ENCODE peak calls at places on chromosomes 7 and 10, in seven cellular contexts. S is HL-60, F is GM23338, J is endothelial cell of umbilical vein, I is SK-N-SH, K is prostate gland, C is stomach. L is an unnamed sample.

GRCh38 chr7:120052884-120053382 is 220.0 kb upstream of the KCND2 start:
- DNase-seq in I (no peak), J (peak), K (no peak), F (no peak), C (no peak), S (peak), L (peak)

GRCh38 chr10:133391761-133392518 is 2.0 kb upstream of the MTG1 start:
- DNase-seq in F (no peak), C (peak), K (no peak), J (no peak), I (no peak), S (no peak), L (peak)

GRCh38 chr7:69219381-69219780 is 378.9 kb upstream of the AUTS2 start:
- DNase-seq in I (no peak), S (no peak), F (no peak), C (no peak), K (no peak), J (no peak), L (peak)

GRCh38 chr10:129769381-129770116 is 194.5 kb downstream of the EBF3 start:
- DNase-seq in J (no peak), C (peak), K (no peak), I (no peak), S (peak), F (no peak), L (peak)

GRCh38 chr10:6518791-6519430 is 61.2 kb downstream of the PRKCQ start:
- DNase-seq in I (no peak), C (no peak), K (no peak), F (no peak), J (no peak), S (no peak), L (no peak)

GRCh38 chr10:95547197-95547596 is 14.0 kb downstream of the SORBS1 start:
- DNase-seq in K (no peak), S (no peak), F (no peak), J (no peak), C (no peak), I (no peak), L (no peak)

GRCh38 chr7:3464900-3465622 is 164.0 kb downstream of the SDK1 start:
- DNase-seq in S (no peak), F (no peak), K (no peak), I (no peak), C (no peak), J (no peak), L (no peak)

GRCh38 chr7:46352335-46352954 is 431.4 kb upstream of the IGFBP3 start:
- DNase-seq in S (peak), F (peak), J (peak), I (peak), C (no peak), K (peak), L (no peak)

GRCh38 chr10:77842652-77843212 is 83.8 kb downstream of the DLG5 start:
- DNase-seq in S (no peak), K (no peak), F (no peak), J (no peak), I (peak), C (no peak), L (no peak)

GRCh38 chr7:48168159-48168558 is 3.1 kb upstream of the ABCA13 start:
- DNase-seq in I (no peak), J (peak), C (no peak), F (no peak), S (peak), K (no peak), L (no peak)

GRCh38 chr7:108222236-108222892 is 92.2 kb upstream of the LAMB4 start:
- DNase-seq in I (no peak), S (no peak), J (peak), F (peak), C (no peak), K (no peak), L (no peak)

GRCh38 chr10:77165445-77166316 is 471.9 kb downstream of the KCNMA1 start:
- DNase-seq in K (peak), J (peak), I (peak), S (peak), F (peak), C (peak), L (no peak)

GRCh38 chr7:71497233-71497946 is 365.4 kb downstream of the GALNT17 start:
- DNase-seq in J (no peak), K (no peak), S (no peak), C (no peak), F (no peak), I (no peak), L (no peak)

GRCh38 chr7:129053938-129054437 is 923 bp downstream of the TNPO3 start:
- DNase-seq in F (no peak), I (no peak), S (no peak), J (peak), C (no peak), K (no peak), L (no peak)

GRCh38 chr10:554182-554848 is 135.2 kb downstream of the DIP2C start:
- DNase-seq in S (no peak), F (no peak), I (no peak), J (peak), C (no peak), K (no peak), L (no peak)

GRCh38 chr10:9015005-9015404 is 960.5 kb downstream of the GATA3 start:
- DNase-seq in S (no peak), I (no peak), C (no peak), K (no peak), J (no peak), F (no peak), L (no peak)

GRCh38 chr7:117169907-117170306 is 153.0 kb downstream of the WNT2 start:
- DNase-seq in C (peak), K (no peak), I (no peak), S (no peak), J (peak), F (no peak), L (no peak)

GRCh38 chr7:74379938-74380337 is 73.8 kb upstream of the GTF2IRD1 start:
- DNase-seq in S (no peak), C (peak), K (peak), J (no peak), F (no peak), I (peak), L (no peak)

GRCh38 chr10:102517553-102517952 is 13.8 kb downstream of the SUFU start:
- DNase-seq in S (no peak), K (no peak), F (no peak), J (no peak), C (no peak), I (no peak), L (no peak)

GRCh38 chr7:101560856-101561255 is 68.2 kb downstream of the MYL10 start:
- DNase-seq in C (peak), K (no peak), S (no peak), I (no peak), F (no peak), J (no peak), L (peak)

GRCh38 chr7:27836525-27836924 is 96.6 kb downstream of the TAX1BP1 start:
- DNase-seq in I (no peak), S (no peak), F (no peak), J (no peak), C (no peak), K (no peak), L (no peak)
- TF ChIP-seq POLR2AphosphoS5 in I (peak), S (no peak), F (no peak), J (no peak), C (no peak), K (no peak), L (no peak)

DNA sequence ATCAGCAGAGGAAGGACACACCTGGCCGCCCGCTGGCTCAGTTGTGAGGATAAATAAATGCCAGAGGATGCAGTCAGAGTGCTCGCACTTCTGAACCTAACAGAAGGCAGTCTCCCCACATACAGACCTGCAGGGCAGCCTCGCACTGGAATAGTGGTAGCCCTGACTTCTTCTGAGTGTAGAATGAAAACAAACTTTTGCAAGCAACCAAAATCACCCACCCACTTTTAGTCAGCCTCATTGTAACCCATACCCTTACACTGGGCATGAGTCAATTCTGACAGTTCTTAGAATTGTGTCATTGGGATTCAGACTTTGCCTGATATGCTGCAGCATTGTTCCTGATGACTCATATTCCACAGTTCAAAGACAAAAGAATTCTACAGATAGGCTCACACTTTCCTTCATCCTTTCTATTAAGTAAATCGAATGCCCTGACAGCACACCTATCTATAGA is 167.0 kb upstream of the CDK1 start:
- DNase-seq in F (peak), I (no peak), C (no peak), S (no peak), J (peak), K (no peak), L (no peak)
- H3K4me3 ChIP-seq in F (no peak), I (no peak), C (no peak), S (no peak), J (no peak), K (no peak), L (no peak)

GRCh38 chr7:23343806-23344500 is 44.8 kb downstream of the MALSU1 start:
- DNase-seq in S (no peak), J (peak), I (no peak), C (no peak), F (no peak), K (no peak), L (no peak)

GRCh38 chr7:23347682-23348180 is 48.6 kb downstream of the MALSU1 start:
- DNase-seq in F (no peak), K (no peak), I (no peak), J (peak), S (no peak), C (no peak), L (no peak)

GRCh38 chr7:23343102-23343501 is 44.0 kb downstream of the MALSU1 start:
- DNase-seq in J (no peak), C (no peak), K (no peak), F (no peak), I (no peak), S (no peak), L (no peak)

GRCh38 chr7:23347007-23347681 is 48.0 kb downstream of the MALSU1 start:
- DNase-seq in K (no peak), C (no peak), F (no peak), S (no peak), I (no peak), J (peak), L (no peak)

DNA sequence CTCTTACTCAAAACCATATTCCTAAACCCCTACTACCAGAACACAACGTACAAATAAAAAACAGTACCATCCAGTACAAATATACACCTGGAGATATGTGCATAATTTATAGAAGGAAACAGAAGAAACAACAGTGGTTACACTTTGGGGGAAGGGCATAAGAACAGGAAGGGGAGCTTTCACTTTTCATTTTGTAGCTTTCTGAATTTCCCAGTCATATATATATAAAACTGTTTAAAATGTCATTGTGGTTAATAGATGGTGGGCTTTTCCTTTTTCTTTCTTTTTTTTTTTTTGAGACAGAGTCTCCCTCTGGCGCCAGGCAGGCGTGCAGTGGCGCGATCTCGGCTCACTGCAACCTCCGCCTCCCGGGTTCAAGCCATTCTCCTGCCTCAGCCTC is 47.2 kb downstream of the MALSU1 start:
- DNase-seq in C (no peak), S (no peak), K (no peak), I (no peak), F (no peak), J (peak), L (no peak)
- H3K27ac ChIP-seq in C (no peak), S (no peak), K (no peak), I (peak), F (no peak), J (peak), L (no peak)

GRCh38 chr7:55065079-55065478 is 46.3 kb downstream of the EGFR start:
- DNase-seq in J (peak), S (no peak), C (no peak), I (no peak), K (no peak), F (no peak), L (no peak)
- TF ChIP-seq POLR2AphosphoS5 in J (peak), S (no peak), C (peak), I (peak), K (peak), F (no peak), L (no peak)

DNA sequence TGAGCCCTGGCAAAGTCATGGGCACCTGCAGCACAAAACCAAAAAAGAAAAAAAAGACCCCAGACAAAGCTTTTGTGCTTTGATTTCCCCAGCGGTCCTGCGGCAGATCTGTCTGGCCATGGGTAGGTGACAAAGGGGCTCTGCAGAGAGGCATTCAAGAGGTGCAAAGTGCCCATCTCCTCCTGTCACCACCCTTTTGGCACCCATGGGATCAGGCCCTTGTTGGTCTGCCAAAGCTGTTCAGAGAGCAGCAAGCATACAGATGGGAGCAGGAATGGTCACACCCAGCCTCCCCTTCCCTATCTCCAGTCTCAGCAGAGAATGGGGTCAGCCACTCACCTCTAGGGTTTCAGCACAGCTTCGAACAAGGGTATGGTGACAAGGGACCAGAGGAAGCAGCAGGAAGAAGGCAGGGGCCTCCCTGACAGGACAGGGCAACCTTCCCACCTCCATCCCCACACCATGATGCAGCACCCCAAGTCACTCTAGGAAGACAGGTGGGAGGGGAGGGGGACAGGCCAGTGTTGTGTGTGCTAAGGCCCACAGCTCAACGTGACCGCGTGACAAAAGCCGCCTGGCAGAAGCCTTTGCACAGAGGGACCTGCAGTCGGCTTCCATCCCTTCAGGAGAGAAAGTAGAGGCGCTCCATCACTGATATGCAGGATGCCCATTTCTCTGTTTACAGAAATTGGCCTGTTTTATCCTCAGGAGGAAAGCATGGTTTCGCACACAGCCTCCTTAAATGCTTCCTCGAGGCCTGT is 6.3 kb downstream of the CAMK2G start:
- DNase-seq in I (no peak), F (no peak), K (no peak), J (no peak), C (no peak), S (no peak), L (no peak)
- H3K4me3 ChIP-seq in I (no peak), F (no peak), K (no peak), J (no peak), C (no peak), S (no peak), L (no peak)

GRCh38 chr7:13945670-13946069 is 43.8 kb downstream of the ETV1 start:
- DNase-seq in K (no peak), F (no peak), J (no peak), I (peak), C (no peak), S (no peak), L (no peak)
- H3K27ac ChIP-seq in K (no peak), F (no peak), J (no peak), I (peak), C (no peak), S (no peak), L (no peak)

GRCh38 chr10:103847346-103847745 is 8.0 kb downstream of the SH3PXD2A start:
- DNase-seq in I (no peak), C (no peak), K (no peak), F (no peak), J (no peak), S (no peak), L (no peak)
- TF ChIP-seq POLR2AphosphoS5 in I (no peak), C (no peak), K (no peak), F (no peak), J (no peak), S (no peak), L (no peak)

GRCh38 chr10:43627942-43628341 is 20.7 kb downstream of the ZNF32 start:
- DNase-seq in F (no peak), C (no peak), J (no peak), S (no peak), K (no peak), I (no peak), L (no peak)

GRCh38 chr10:43628956-43629355 is 19.7 kb downstream of the ZNF32 start:
- DNase-seq in J (no peak), S (no peak), I (no peak), C (no peak), K (no peak), F (no peak), L (no peak)

GRCh38 chr10:43619368-43619767 is 13.1 kb downstream of the ZNF485 start:
- DNase-seq in I (no peak), J (no peak), K (no peak), S (no peak), C (no peak), F (no peak), L (no peak)

GRCh38 chr10:43622022-43622421 is 15.8 kb downstream of the ZNF485 start:
- DNase-seq in S (no peak), C (no peak), J (no peak), F (no peak), K (no peak), I (no peak), L (no peak)

GRCh38 chr10:43623351-43623750 is 17.1 kb downstream of the ZNF485 start:
- DNase-seq in S (peak), I (peak), C (no peak), J (peak), F (peak), K (no peak), L (no peak)
- H3K4me3 ChIP-seq in S (no peak), I (peak), C (no peak), J (peak), F (no peak), K (no peak), L (no peak)

GRCh38 chr10:119189811-119190282 is 11.2 kb upstream of the PRDX3 start:
- DNase-seq in I (no peak), F (no peak), S (peak), K (no peak), C (no peak), J (peak), L (no peak)
- H3K27ac ChIP-seq in I (peak), F (no peak), S (peak), K (no peak), C (no peak), J (no peak), L (no peak)

GRCh38 chr10:44217274-44217820 is 167.6 kb downstream of the CXCL12 start:
- DNase-seq in I (no peak), S (no peak), F (no peak), K (no peak), J (no peak), C (no peak), L (no peak)

DNA sequence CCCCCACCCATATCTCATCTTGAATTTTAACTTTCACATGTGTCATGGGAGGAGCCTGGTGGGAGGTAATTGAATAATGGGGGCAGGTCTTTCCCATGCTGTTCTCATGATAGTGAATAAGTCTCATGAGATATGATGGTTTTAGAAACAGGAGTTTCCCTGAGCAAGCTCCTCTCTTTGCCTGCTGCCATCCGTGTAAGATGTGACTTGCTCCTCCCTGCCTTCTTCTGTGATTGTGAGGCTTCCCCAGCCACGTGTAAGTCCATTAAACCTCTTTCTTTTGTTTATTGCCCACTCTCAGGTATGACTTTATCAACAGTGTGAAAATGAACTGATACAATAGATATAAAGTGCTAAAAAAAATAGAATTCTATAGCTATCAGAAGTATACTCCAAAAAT is 168.8 kb downstream of the CXCL12 start:
- DNase-seq in K (no peak), C (no peak), F (no peak), J (no peak), I (no peak), S (no peak), L (no peak)
- TF ChIP-seq POLR2AphosphoS5 in K (no peak), C (no peak), F (no peak), J (no peak), I (no peak), S (no peak), L (no peak)

L was measured in suprapubic skin.